ENCODE peak calls at places on chromosomes 2 and 18, in six cellular contexts. O is neural progenitor cell, T is fibroblast of lung, Y is endodermal cell, A is esophagus squamous epithelium, G is IMR-90. I is an unnamed sample. For H3K4me1, the result is how much of the 10 kb centered on the place peaks cover.

GRCh38 chr2:46461716-46462171 is 17.6 kb upstream of the TMEM247 start:
- DNase-seq in Y (no peak), O (no peak), T (no peak), A (no peak), G (no peak), I (no peak)

GRCh38 chr2:237498341-237498740 is 11.3 kb downstream of the MLPH start:
- DNase-seq in G (no peak), O (no peak), Y (no peak), T (no peak), A (no peak), I (no peak)

GRCh38 chr2:172098650-172099471 is 3.8 kb downstream of the DLX2 start:
- DNase-seq in Y (peak), A (no peak), O (peak), T (peak), G (peak), I (no peak)

GRCh38 chr2:234102112-234102511 is 51.6 kb downstream of the SPP2 start:
- DNase-seq in Y (no peak), G (no peak), A (no peak), O (no peak), T (no peak), I (no peak)

GRCh38 chr18:364221-364620 is 96.4 kb upstream of the THOC1 start:
- DNase-seq in A (no peak), Y (no peak), O (no peak), G (no peak), T (peak), I (no peak)

GRCh38 chr2:108370080-108370479 is 7.7 kb upstream of the SULT1C4 start:
- DNase-seq in Y (no peak), O (no peak), G (peak), T (peak), A (no peak), I (no peak)

GRCh38 chr2:96870631-96871255 is 863 bp upstream of the SEMA4C start:
- DNase-seq in O (no peak), A (no peak), G (no peak), Y (no peak), T (no peak), I (peak)

GRCh38 chr2:10932345-10933151 is 20.8 kb downstream of the KCNF1 start:
- DNase-seq in Y (no peak), T (no peak), G (peak), A (no peak), O (no peak), I (no peak)

GRCh38 chr18:68244786-68245185 is 470.1 kb downstream of the TMX3 start:
- DNase-seq in T (peak), Y (no peak), G (peak), O (no peak), A (no peak), I (no peak)

GRCh38 chr2:233422050-233422639 is 67.9 kb downstream of the DGKD start:
- DNase-seq in O (no peak), Y (no peak), G (no peak), T (no peak), A (no peak), I (peak)

GRCh38 chr2:61439241-61440002 is 31.5 kb downstream of the USP34 start:
- DNase-seq in G (no peak), T (no peak), O (no peak), A (no peak), Y (no peak), I (no peak)

GRCh38 chr2:101418704-101419663 is 31.7 kb upstream of the CREG2 start:
- DNase-seq in A (no peak), Y (peak), O (peak), G (peak), T (peak), I (peak)

GRCh38 chr2:86135653-86136052 is 29.6 kb downstream of the PTCD3 start:
- DNase-seq in Y (no peak), T (peak), A (no peak), O (no peak), G (no peak), I (no peak)

GRCh38 chr2:19336781-19337180 is 21.6 kb downstream of the OSR1 start:
- DNase-seq in T (no peak), Y (no peak), O (no peak), G (no peak), A (no peak), I (no peak)

GRCh38 chr2:134683561-134684112 is 35.2 kb downstream of the TMEM163 start:
- DNase-seq in O (no peak), T (peak), A (no peak), Y (no peak), G (no peak), I (no peak)

GRCh38 chr2:28193552-28194383 is 198.9 kb upstream of the FOSL2 start:
- DNase-seq in G (peak), Y (no peak), T (peak), O (no peak), A (no peak), I (no peak)

GRCh38 chr18:63203497-63203896 is 116.1 kb downstream of the BCL2 start:
- DNase-seq in G (no peak), T (no peak), Y (no peak), O (no peak), A (no peak), I (no peak)

GRCh38 chr18:42181474-42181873 is 226.4 kb downstream of the PIK3C3 start:
- DNase-seq in T (no peak), O (no peak), A (no peak), Y (no peak), G (no peak), I (no peak)

GRCh38 chr2:163709270-163709669 is 26.5 kb downstream of the FIGN start:
- DNase-seq in Y (no peak), G (no peak), T (no peak), O (no peak), A (no peak), I (no peak)

GRCh38 chr2:204680576-204680975 is 135.3 kb downstream of the PARD3B start:
- DNase-seq in A (no peak), Y (no peak), O (no peak), T (peak), G (peak), I (no peak)

GRCh38 chr18:64244571-64244970 is 95.7 kb upstream of the LINC00305 start:
- DNase-seq in A (no peak), Y (peak), G (no peak), T (no peak), O (peak), I (no peak)

GRCh38 chr2:1219901-1220691 is 193.2 kb upstream of the TPO start:
- DNase-seq in T (no peak), O (no peak), Y (no peak), A (no peak), G (no peak), I (no peak)

GRCh38 chr2:185208261-185208660 is 530.3 kb upstream of the FSIP2 start:
- DNase-seq in O (peak), G (no peak), A (no peak), T (peak), Y (peak), I (peak)

DNA sequence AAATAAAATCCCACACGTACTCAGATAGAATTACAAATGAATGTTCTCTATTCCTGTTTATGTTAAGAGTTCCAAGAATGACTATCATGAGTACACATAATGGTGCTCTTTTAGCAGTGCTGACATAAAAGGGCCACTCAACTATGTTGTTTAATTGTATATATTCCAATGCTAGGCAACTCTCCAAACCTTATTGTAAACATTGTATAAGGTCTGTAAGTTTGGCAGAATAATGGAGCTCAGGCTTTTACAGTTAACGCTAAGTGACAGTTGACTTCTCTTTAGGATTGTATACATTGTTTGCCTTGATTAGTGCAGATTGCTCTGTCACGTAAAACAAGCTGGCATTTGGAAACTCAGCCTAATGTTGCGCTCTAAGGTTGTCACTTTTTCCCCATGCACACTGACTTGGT is 20.8 kb downstream of the RBMS1 start:
- DNase-seq in O (peak), G (peak), T (peak), A (no peak), Y (no peak), I (no peak)
- H3K4me3 ChIP-seq in O (no peak), G (peak), T (peak), A (no peak), Y (no peak), I (no peak)

GRCh38 chr18:9596257-9596656 is 18.1 kb downstream of the PPP4R1 start:
- DNase-seq in T (no peak), G (no peak), A (no peak), O (no peak), Y (no peak), I (no peak)

GRCh38 chr18:9596843-9597242 is 17.5 kb downstream of the PPP4R1 start:
- DNase-seq in T (no peak), O (no peak), A (no peak), Y (no peak), G (no peak), I (no peak)

GRCh38 chr18:9595197-9595596 is 19.2 kb downstream of the PPP4R1 start:
- DNase-seq in G (peak), A (no peak), Y (no peak), T (peak), O (no peak), I (no peak)

GRCh38 chr18:9597609-9598008 is 16.8 kb downstream of the PPP4R1 start:
- DNase-seq in Y (no peak), A (no peak), G (no peak), T (no peak), O (no peak), I (no peak)

DNA sequence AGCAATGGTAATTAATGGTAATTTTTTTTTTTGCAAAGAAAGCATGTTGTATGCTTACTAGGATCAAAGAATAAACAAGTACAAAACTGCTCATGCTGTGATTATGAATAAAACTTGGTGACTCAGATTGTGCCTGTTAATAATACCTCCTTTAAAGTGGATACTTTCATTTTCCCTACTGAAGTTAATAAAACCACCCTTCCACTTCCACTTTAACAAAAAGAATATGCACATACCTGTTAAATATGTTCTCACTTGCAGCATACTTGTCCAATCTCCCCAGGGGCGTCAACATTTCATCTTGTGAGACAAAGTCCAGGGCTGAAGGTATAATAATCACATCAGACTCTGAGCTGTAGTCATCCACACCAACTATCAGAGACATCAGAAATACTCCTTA is 19.6 kb downstream of the PPP4R1 start:
- DNase-seq in A (no peak), T (peak), Y (no peak), G (peak), O (no peak), I (no peak)
- H3K27ac ChIP-seq in A (peak), T (peak), Y (no peak), G (peak), O (no peak), I (peak)

DNA sequence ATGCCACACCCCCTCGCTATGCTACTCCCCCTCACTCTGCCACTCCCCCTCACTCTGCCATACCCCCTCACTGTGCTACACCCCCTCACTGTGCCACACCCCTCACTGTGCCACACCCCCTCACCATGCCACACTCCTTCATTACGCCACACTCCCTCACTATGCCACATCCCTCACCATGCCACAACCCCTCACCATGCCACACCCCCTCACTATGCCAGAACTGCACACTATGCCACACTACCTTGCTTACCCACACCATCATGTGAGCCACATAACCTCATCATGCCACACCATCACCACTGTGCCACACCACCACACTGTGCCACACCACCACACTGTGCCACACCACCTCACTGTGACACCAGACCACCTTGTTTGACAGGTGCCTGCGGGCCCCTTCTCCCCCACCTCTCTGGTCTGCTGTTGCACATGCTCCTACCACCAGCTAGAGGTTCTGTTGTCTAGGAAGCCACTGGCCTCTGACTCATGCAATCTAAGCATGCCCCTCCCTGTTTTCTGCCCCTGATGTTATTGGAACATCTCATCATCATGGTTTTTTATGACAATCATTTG is 22.0 kb downstream of the MARCHF4 start:
- DNase-seq in A (no peak), T (peak), O (no peak), Y (no peak), G (peak), I (no peak)
- H3K4me1 ChIP-seq in A (under half), T (under half), O (under half), Y (under half), G (under half), I (under half)

DNA sequence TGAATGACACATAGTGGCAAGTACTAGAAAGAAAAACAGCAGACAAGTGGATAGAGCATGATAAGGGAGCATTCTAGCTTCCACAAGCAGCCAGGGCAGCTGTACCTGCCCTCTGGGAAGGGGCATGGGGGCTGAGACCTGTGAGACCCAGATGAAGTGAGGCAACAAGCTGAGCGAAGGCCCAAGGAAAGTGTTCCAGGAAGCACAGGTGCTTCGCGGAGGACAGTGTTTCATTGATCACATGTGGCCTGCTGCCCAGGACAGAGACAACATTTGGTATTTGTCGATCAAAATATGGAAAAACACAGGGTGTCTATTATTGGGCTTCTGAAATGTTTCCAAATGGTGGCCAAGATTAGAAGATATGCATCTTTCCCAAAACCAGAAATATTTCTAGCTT is 149.1 kb downstream of the ZNF516 start:
- DNase-seq in A (no peak), T (no peak), Y (no peak), G (no peak), O (no peak), I (no peak)
- H3K4me3 ChIP-seq in A (no peak), T (no peak), Y (no peak), G (no peak), O (no peak), I (no peak)

GRCh38 chr2:207950761-207951114 is 74.6 kb downstream of the PLEKHM3 start:
- DNase-seq in G (no peak), Y (no peak), A (no peak), T (no peak), O (no peak), I (no peak)

GRCh38 chr2:207951734-207952480 is 73.4 kb downstream of the PLEKHM3 start:
- DNase-seq in O (no peak), Y (no peak), G (no peak), A (no peak), T (no peak), I (no peak)

GRCh38 chr2:207952564-207953345 is 72.6 kb downstream of the PLEKHM3 start:
- DNase-seq in O (no peak), A (no peak), G (no peak), T (no peak), Y (no peak), I (no peak)

GRCh38 chr2:207953354-207953753 is 72.0 kb downstream of the PLEKHM3 start:
- DNase-seq in A (no peak), O (no peak), G (no peak), T (no peak), Y (no peak), I (no peak)

DNA sequence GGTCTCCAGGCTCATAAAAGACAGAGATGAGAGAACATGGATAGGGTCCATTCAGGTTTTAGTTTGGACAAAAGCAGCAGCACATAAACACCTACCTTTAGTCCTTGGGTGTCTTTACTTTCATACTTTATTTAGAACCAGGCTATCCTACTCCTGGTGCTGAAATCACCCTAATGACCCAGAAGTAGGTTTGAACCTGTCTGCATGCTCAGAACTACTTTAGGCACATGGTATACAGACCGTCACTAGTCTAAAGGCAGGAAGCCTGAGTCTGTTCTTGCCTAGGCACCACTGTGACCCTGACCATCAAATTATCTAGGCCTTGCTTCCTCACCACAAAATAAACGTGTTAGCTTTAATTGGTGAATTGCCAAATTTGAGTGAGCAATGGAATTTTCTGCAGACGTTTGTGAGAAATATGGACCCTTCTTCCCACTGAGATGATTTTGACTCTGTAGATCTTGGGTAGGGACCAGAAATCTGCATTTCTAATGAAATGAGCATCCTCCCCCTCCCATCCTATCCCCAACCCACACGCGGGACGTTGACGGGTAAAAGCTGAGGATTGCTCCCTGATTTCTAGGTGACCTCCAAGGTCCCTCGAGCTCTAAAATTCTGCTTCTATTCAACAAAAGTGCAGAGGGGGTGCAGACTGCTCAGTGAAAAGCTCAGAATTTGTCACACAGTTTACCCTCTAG is 75.1 kb downstream of the PLEKHM3 start:
- DNase-seq in T (no peak), Y (no peak), A (no peak), G (no peak), O (no peak), I (no peak)
- H3K27ac ChIP-seq in T (no peak), Y (no peak), A (no peak), G (no peak), O (peak), I (no peak)

DNA sequence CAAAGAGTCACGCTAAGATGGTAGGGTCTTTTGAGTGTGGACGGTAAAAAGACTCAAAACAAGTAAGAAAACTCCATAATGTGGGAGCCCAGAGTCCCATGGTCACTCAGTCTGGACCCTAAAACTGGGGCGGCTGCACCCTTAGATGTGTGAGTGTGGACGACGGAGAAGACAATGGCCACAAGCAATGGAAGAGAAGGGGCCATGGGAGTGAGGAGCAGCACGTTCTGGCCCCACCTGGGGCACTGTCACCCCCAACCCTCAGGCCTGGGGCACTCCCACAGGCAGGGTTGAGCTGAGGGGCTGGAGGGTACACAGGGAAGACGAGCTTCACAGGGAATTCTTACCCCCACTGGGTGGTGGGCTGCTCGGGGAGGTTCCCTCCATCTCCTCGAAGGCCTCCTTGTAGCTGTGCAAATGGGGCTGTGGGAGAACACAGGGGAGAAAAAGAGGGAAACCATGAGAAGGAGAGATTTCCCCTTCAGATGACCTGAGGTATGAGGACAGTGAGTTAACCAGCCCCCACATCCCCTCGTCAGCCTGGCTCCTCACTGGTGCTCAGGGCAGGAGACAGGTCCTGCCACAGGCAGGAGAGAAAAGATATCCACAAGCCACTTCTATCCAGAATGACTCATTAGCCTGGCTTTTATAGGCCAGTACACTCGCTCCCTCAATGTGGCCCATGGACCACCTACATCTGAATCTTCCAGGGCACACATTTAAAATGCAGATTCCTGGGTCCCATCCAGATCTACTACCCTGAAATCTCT is 167.9 kb downstream of the TNS1 start:
- DNase-seq in A (no peak), G (peak), Y (no peak), O (no peak), T (peak), I (no peak)
- H3K4me1 ChIP-seq in A (under half), G (under half), Y (under half), O (under half), T (under half), I (under half)

I was measured in colonic mucosa.